ENCODE peak calls at places on chromosomes 3 and 15, in five cellular contexts. T is K562, I is HepG2, Q is GM12878, W is GM12892. X is an unnamed sample.

GRCh38 chr3:127490271-127491023 is 100.1 kb downstream of the TPRA1 start:
- DNase-seq in T (no peak), I (no peak), Q (no peak), W (no peak), X (no peak)

GRCh38 chr3:105752791-105753415 is 115.9 kb downstream of the CBLB start:
- DNase-seq in T (no peak), I (no peak), Q (no peak), W (no peak), X (no peak)

GRCh38 chr3:153856932-153857331 is 264.3 kb upstream of the ARHGEF26 start:
- DNase-seq in T (no peak), I (no peak), Q (no peak), W (no peak), X (no peak)

GRCh38 chr3:71152892-71153265 is 430.6 kb downstream of the FOXP1 start:
- DNase-seq in T (no peak), I (peak), Q (no peak), W (no peak), X (no peak)

GRCh38 chr15:43441316-43441715 is 51.6 kb downstream of the TP53BP1 start:
- DNase-seq in T (peak), I (peak), Q (no peak), W (no peak), X (no peak)

GRCh38 chr15:89633585-89633984 is 21.7 kb downstream of the KIF7 start:
- DNase-seq in T (no peak), I (no peak), Q (no peak), W (no peak), X (no peak)

GRCh38 chr3:124275421-124275820 is 283.5 kb upstream of the ROPN1 start:
- DNase-seq in T (no peak), I (no peak), Q (no peak), W (no peak), X (no peak)

GRCh38 chr3:155382396-155383042 is 89.0 kb upstream of the STRIT1 start:
- DNase-seq in T (peak), I (peak), Q (no peak), W (no peak), X (no peak)

GRCh38 chr3:192652731-192653130 is 74.6 kb downstream of the FGF12 start:
- DNase-seq in T (no peak), I (no peak), Q (no peak), W (no peak), X (no peak)

GRCh38 chr3:49908378-49909199 is 4.9 kb upstream of the MST1R start:
- DNase-seq in T (peak), I (no peak), Q (no peak), W (no peak), X (no peak)

DNA sequence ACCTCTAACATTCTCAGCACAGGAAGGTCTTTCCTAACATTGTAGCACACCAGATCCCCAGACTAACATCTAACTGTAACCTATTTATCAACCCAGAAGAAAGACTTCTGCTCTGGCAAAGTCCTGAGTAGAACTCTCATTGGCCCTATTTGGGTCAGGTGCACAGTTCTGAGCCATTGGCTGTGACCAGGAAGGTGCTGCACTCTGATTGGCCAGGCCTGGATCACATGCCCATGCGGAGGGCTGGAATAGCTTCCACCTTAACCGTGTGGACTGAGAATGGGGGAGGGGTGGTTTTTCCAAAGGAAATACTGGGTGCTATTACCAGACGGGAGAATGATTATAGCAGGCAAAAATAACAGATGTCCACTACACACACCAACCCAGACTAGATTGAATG is 11.5 kb downstream of the FEZF2 start:
- DNase-seq in T (peak), I (no peak), Q (no peak), W (no peak), X (no peak)
- TF ChIP-seq TAF1 in T (no peak), I (no peak), Q (no peak), W (no peak), X (no peak)

GRCh38 chr3:149468504-149469212 is 5.8 kb upstream of the TM4SF4 start:
- DNase-seq in T (no peak), I (peak), Q (peak), W (no peak), X (no peak)

GRCh38 chr3:149473314-149473990 is 1.0 kb upstream of the TM4SF4 start:
- DNase-seq in T (no peak), I (no peak), Q (no peak), W (no peak), X (no peak)

GRCh38 chr3:149473991-149474819 is at the start of gene TM4SF4:
- DNase-seq in T (no peak), I (peak), Q (no peak), W (no peak), X (no peak)

GRCh38 chr3:149472393-149472792 is 2.1 kb upstream of the TM4SF4 start:
- DNase-seq in T (no peak), I (no peak), Q (no peak), W (no peak), X (no peak)

GRCh38 chr3:149471991-149472390 is 2.5 kb upstream of the TM4SF4 start:
- DNase-seq in T (no peak), I (no peak), Q (no peak), W (no peak), X (no peak)
- TF ChIP-seq TAF1 in T (no peak), I (no peak), Q (no peak), W (no peak), X (no peak)

GRCh38 chr3:168951884-168952283 is 711.6 kb downstream of the MECOM start:
- DNase-seq in T (no peak), I (no peak), Q (no peak), W (no peak), X (no peak)

GRCh38 chr3:168951368-168951767 is 712.1 kb downstream of the MECOM start:
- DNase-seq in T (no peak), I (peak), Q (no peak), W (no peak), X (no peak)

GRCh38 chr3:168956087-168956486 is 707.4 kb downstream of the MECOM start:
- DNase-seq in T (no peak), I (no peak), Q (no peak), W (no peak), X (no peak)

GRCh38 chr3:168952551-168952950 is 711.0 kb downstream of the MECOM start:
- DNase-seq in T (no peak), I (peak), Q (no peak), W (no peak), X (no peak)
- TF ChIP-seq TAF1 in T (no peak), I (no peak), Q (no peak), W (no peak), X (no peak)

GRCh38 chr3:62761711-62762110 is 113.5 kb downstream of the CADPS start:
- DNase-seq in T (no peak), I (no peak), Q (no peak), W (no peak), X (no peak)
- TF ChIP-seq TAF1 in T (no peak), I (no peak), Q (no peak), W (no peak), X (no peak)

DNA sequence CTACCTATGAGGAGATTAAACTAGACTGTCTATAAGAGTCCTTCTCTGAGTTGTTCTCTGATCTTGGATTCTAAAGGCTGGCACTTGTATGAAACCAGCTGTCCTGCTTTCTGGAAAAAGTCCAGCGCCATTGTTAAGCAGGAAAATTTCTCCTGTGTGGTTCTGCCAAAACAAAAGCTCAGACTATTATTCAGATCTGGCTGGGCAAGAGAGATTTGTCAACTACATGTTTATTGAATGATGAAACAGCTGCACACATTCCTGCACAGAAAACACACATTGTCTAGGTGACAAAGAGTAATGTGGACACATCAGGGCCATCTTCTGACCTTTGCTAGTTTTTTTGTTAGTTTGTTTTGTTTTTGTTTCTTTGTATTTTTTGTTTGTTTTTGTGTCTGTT is 29.9 kb downstream of the ACP3 start:
- DNase-seq in T (no peak), I (peak), Q (no peak), W (no peak), X (no peak)
- TF ChIP-seq TAF1 in T (no peak), I (no peak), Q (no peak), W (no peak), X (no peak)

X was measured in GM12891.